ENCODE peak calls at places on chromosomes 2 and 18, in five cellular contexts. J is OCI-LY7, U is hepatocyte, A is psoas muscle, X is thoracic aorta. P is an unnamed sample.
A peak's percentile ranks its signal among the peaks of the same experiment; 100 is the strongest.

GRCh38 chr18:30177056-30177455 is 865.5 kb downstream of the DSC3 start:
- DNase-seq in J (no peak), U (no peak), A (no peak), X (no peak), P (no peak)

GRCh38 chr18:77108001-77108692 is 24.4 kb downstream of the MBP start:
- DNase-seq in U (peak; percentile 37), A (no peak), J (peak; percentile 29), X (no peak), P (peak; percentile 75)

GRCh38 chr2:133705287-133705686 is 137.0 kb upstream of the NCKAP5 start:
- DNase-seq in J (no peak), X (no peak), U (no peak), A (no peak), P (no peak)

GRCh38 chr18:48405108-48405507 is 4.1 kb downstream of the ZBTB7C start:
- DNase-seq in J (no peak), X (no peak), U (no peak), A (no peak), P (no peak)

GRCh38 chr2:149160701-149161217 is 122.3 kb downstream of the LYPD6B start:
- DNase-seq in X (no peak), J (peak; percentile 85), A (no peak), U (peak; percentile 18), P (no peak)

GRCh38 chr2:148675708-148676107 is 31.2 kb downstream of the EPC2 start:
- DNase-seq in U (no peak), J (no peak), X (no peak), A (no peak), P (no peak)

GRCh38 chr2:111236027-111236426 is 115.3 kb downstream of the BCL2L11 start:
- DNase-seq in X (no peak), J (no peak), U (no peak), A (peak; percentile 30), P (peak; percentile 24)

GRCh38 chr2:157256621-157257020 is 884 bp upstream of the GALNT5 start:
- DNase-seq in J (no peak), A (no peak), X (no peak), U (no peak), P (no peak)

GRCh38 chr2:217027414-217027813 is 167.6 kb upstream of the TNP1 start:
- DNase-seq in X (no peak), U (no peak), J (no peak), A (no peak), P (no peak)

GRCh38 chr2:238407566-238407965 is 19.2 kb upstream of the ASB1 start:
- DNase-seq in U (no peak), A (no peak), J (no peak), X (no peak), P (no peak)

GRCh38 chr2:9102861-9103662 is 99.6 kb upstream of the MBOAT2 start:
- DNase-seq in U (peak; percentile 48), X (no peak), J (no peak), A (no peak), P (no peak)

GRCh38 chr2:36322108-36322507 is 33.5 kb upstream of the CRIM1 start:
- DNase-seq in X (no peak), J (no peak), U (peak; percentile 61), A (no peak), P (no peak)

GRCh38 chr2:156338578-156338977 is 6.1 kb upstream of the NR4A2 start:
- DNase-seq in U (no peak), J (no peak), A (no peak), X (no peak), P (no peak)

GRCh38 chr2:1591978-1592907 is 152.1 kb downstream of the PXDN start:
- DNase-seq in J (peak; percentile 13), U (peak; percentile 77), A (peak; percentile 72), X (peak; percentile 46), P (no peak)

GRCh38 chr2:227414846-227415245 is 27.1 kb upstream of the SCYGR1 start:
- DNase-seq in J (no peak), U (no peak), X (no peak), A (no peak), P (no peak)

GRCh38 chr2:189585357-189585756 is 4.8 kb upstream of the SLC40A1 start:
- DNase-seq in U (no peak), A (no peak), X (no peak), J (no peak), P (no peak)

GRCh38 chr2:240619506-240620148 is 5.7 kb upstream of the GPR35 start:
- DNase-seq in X (no peak), A (no peak), U (no peak), J (no peak), P (no peak)

GRCh38 chr2:29336334-29336733 is 221.1 kb downstream of the CLIP4 start:
- DNase-seq in J (no peak), U (no peak), A (no peak), X (no peak), P (no peak)

GRCh38 chr2:238743243-238744068 is 104.4 kb upstream of the TWIST2 start:
- DNase-seq in A (no peak), U (no peak), X (no peak), J (no peak), P (no peak)

GRCh38 chr2:33372940-33373553 is 103.4 kb upstream of the RASGRP3 start:
- DNase-seq in X (no peak), U (peak; percentile 58), J (peak; percentile 63), A (no peak), P (no peak)

GRCh38 chr2:188028739-188029138 is 262.9 kb upstream of the GULP1 start:
- DNase-seq in X (no peak), A (no peak), U (no peak), J (no peak), P (no peak)

GRCh38 chr2:16630463-16630862 is 35.2 kb downstream of the CYRIA start:
- DNase-seq in U (no peak), X (no peak), J (peak; percentile 66), A (no peak), P (no peak)

GRCh38 chr2:237227190-237227988 is 141.7 kb downstream of the COPS8 start:
- DNase-seq in X (no peak), J (no peak), U (no peak), A (no peak), P (no peak)

GRCh38 chr2:189570565-189570964 is 10.0 kb downstream of the SLC40A1 start:
- DNase-seq in A (no peak), J (no peak), X (no peak), U (no peak), P (no peak)

GRCh38 chr2:27185331-27186026 is 26.4 kb upstream of the ATRAID start:
- DNase-seq in X (no peak), U (peak; percentile 19), J (peak; percentile 67), A (peak; percentile 61), P (peak; percentile 79)

GRCh38 chr18:60446821-60447220 is 74.2 kb upstream of the MC4R start:
- DNase-seq in A (no peak), J (no peak), X (no peak), U (no peak), P (no peak)

GRCh38 chr18:75257596-75257995 is 47.0 kb downstream of the TSHZ1 start:
- DNase-seq in U (no peak), A (no peak), X (no peak), J (no peak), P (no peak)

GRCh38 chr18:49858309-49859005 is 45.1 kb upstream of the ACAA2 start:
- DNase-seq in U (peak; percentile 86), A (peak; percentile 52), J (peak; percentile 37), X (no peak), P (peak; percentile 33)

GRCh38 chr18:1708006-1708405 is 803.3 kb downstream of the ADCYAP1 start:
- DNase-seq in U (no peak), A (no peak), X (no peak), J (no peak), P (no peak)

GRCh38 chr2:239269959-239270358 is 130.9 kb downstream of the HDAC4 start:
- DNase-seq in X (no peak), J (no peak), A (no peak), U (no peak), P (no peak)

GRCh38 chr2:221343524-221343923 is 228.6 kb downstream of the EPHA4 start:
- DNase-seq in X (no peak), J (no peak), A (no peak), U (no peak), P (no peak)

GRCh38 chr2:128551435-128551834 is 232.8 kb upstream of the HS6ST1 start:
- DNase-seq in U (no peak), J (no peak), X (no peak), A (no peak), P (no peak)

DNA sequence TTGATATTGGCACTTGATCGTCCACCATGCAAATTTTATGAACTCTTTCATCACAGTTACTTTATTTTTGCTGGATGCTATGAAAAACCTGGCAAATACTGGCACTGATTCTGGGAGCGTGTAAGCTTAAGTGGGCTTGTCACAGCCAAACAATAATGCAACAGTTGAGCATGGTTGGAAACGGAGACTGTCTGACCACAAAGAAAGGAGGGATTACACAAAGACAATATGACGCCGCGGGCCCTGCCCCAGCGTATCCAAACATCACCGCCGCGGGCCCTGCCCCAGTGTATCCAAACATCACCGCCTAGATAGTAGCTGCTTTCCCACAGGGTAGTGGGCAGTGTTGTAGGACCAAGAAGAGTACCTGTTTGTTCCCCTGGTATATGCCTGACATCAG is 135.9 kb downstream of the PRPF40A start:
- DNase-seq in A (no peak), J (no peak), X (no peak), U (no peak), P (no peak)
- H3K27ac ChIP-seq in A (no peak overlapping the region), J (no peak overlapping the region), X (no peak overlapping the region), U (no peak overlapping the region), P (no peak overlapping the region)

DNA sequence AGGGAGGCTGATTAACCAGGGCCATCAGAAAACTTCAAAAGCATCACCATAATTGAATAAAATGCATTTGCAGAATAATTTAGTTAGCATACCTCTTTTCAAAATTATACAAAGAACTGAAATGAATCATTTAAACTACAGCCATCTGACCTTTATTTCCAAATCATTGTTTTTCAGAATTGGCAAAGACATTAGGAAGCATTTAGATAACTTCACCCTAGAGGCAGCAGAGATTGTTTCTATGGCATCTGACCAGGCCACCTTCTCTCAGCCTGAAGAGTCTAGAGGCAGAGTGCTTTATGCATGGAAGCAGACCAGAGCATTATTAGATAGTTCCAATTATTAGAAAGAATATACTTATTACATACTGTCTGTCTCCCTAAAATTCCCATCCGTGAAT is 48.8 kb upstream of the CNTNAP5 start:
- DNase-seq in J (no peak), X (no peak), A (no peak), U (no peak), P (no peak)
- H3K9me3 ChIP-seq in J (no peaks in the 10 kb centered on the region), X (no peaks in the 10 kb centered on the region), A (no peaks in the 10 kb centered on the region), U (no peaks in the 10 kb centered on the region), P (no peaks in the 10 kb centered on the region)

GRCh38 chr18:46516555-46516954 is 140.5 kb downstream of the LOXHD1 start:
- DNase-seq in U (no peak), J (no peak), X (no peak), A (no peak), P (no peak)

GRCh38 chr18:46518438-46518837 is 138.6 kb downstream of the LOXHD1 start:
- DNase-seq in J (no peak), U (no peak), X (no peak), A (no peak), P (peak; percentile 54)

DNA sequence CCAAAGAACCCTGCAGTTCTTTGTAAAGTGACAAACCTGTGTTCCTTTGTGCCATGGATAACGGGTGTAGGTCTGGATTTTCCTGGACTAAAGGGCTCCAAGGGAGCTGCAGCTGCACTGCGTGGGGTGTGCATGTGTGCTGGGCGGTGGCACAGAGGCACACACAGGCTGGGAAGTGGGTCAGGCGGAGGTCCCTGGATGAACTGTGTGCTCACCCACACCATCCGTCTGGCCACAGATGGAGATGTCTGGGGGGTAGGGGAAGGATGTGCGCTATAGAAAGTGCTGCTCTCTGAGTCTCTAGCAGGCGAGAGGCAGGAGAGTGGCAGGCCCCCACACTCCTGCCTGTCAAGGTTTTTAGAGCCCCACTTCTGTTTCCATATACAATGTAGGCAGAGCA is 137.2 kb downstream of the LOXHD1 start:
- DNase-seq in A (no peak), U (no peak), J (no peak), X (no peak), P (no peak)
- H3K27ac ChIP-seq in A (no peak overlapping the region), U (no peak overlapping the region), J (no peak overlapping the region), X (no peak overlapping the region), P (no peak overlapping the region)

GRCh38 chr2:135252805-135253458 is 200.8 kb downstream of the RAB3GAP1 start:
- DNase-seq in U (no peak), J (no peak), A (no peak), X (no peak), P (no peak)
- H3K9me3 ChIP-seq in U (no peaks in the 10 kb centered on the region), J (no peaks in the 10 kb centered on the region), A (no peaks in the 10 kb centered on the region), X (peaks cover 4% of the 10 kb centered on the region), P (no peaks in the 10 kb centered on the region)